ENCODE peak calls at places on chromosomes 2 and 18, in six cellular contexts. F is sigmoid colon, J is endothelial cell of umbilical vein, P is A549, L is spleen, M is right lobe of liver. O is an unnamed sample.
A peak's percentile ranks its signal among the peaks of the same experiment; 100 is the strongest.

GRCh38 chr2:185854910-185855309 is 116.3 kb downstream of the FSIP2 start:
- DNase-seq in F (no peak), J (no peak), P (no peak), L (no peak), M (no peak), O (no peak)

GRCh38 chr18:58176915-58177717 is 133.1 kb downstream of the NEDD4L start:
- DNase-seq in F (no peak), J (peak; percentile 92), P (no peak), L (no peak), M (no peak), O (peak; percentile 30)

GRCh38 chr2:177282787-177283533 is 18.4 kb upstream of the NFE2L2 start:
- DNase-seq in F (no peak), J (no peak), P (no peak), L (no peak), M (no peak), O (no peak)

GRCh38 chr18:74222710-74223497 is 68.9 kb downstream of the CYB5A start:
- DNase-seq in F (no peak), J (no peak), P (no peak), L (no peak), M (no peak), O (no peak)

GRCh38 chr2:75053484-75054112 is 95.2 kb downstream of the POLE4 start:
- DNase-seq in F (no peak), J (peak; percentile 10), P (peak; percentile 52), L (no peak), M (no peak), O (peak; percentile 26)

GRCh38 chr2:162560291-162560690 is 216.4 kb downstream of the GCA start:
- DNase-seq in F (no peak), J (no peak), P (no peak), L (no peak), M (no peak), O (no peak)

GRCh38 chr2:39845460-39846146 is 66.5 kb upstream of the THUMPD2 start:
- DNase-seq in F (no peak), J (no peak), P (no peak), L (no peak), M (no peak), O (peak; percentile 37)

GRCh38 chr2:123521868-123522267 is 503.2 kb upstream of the CNTNAP5 start:
- DNase-seq in F (no peak), J (no peak), P (no peak), L (no peak), M (no peak), O (no peak)

GRCh38 chr2:190469770-190470169 is 61.6 kb downstream of the MFSD6 start:
- DNase-seq in F (peak; percentile 81), J (peak; percentile 95), P (peak; percentile 40), L (no peak), M (no peak), O (no peak)

GRCh38 chr2:235303499-235304291 is 190.1 kb upstream of the AGAP1 start:
- DNase-seq in F (no peak), J (no peak), P (no peak), L (no peak), M (no peak), O (no peak)

GRCh38 chr2:134845719-134846118 is 7.3 kb downstream of the ACMSD start:
- DNase-seq in F (no peak), J (no peak), P (no peak), L (no peak), M (no peak), O (peak; percentile 58)

GRCh38 chr2:128605931-128606330 is 287.3 kb upstream of the HS6ST1 start:
- DNase-seq in F (peak; percentile 40), J (no peak), P (no peak), L (peak; percentile 41), M (no peak), O (no peak)

GRCh38 chr2:239326831-239327535 is 73.8 kb downstream of the HDAC4 start:
- DNase-seq in F (peak; percentile 68), J (no peak), P (no peak), L (no peak), M (no peak), O (peak; percentile 30)

GRCh38 chr18:45589559-45590041 is 25.7 kb upstream of the SLC14A2 start:
- DNase-seq in F (no peak), J (no peak), P (no peak), L (no peak), M (no peak), O (peak; percentile 9)

GRCh38 chr2:11498543-11499034 is 32.6 kb upstream of the E2F6 start:
- DNase-seq in F (peak; percentile 83), J (no peak), P (no peak), L (peak; percentile 85), M (peak; percentile 92), O (peak; percentile 41)

GRCh38 chr2:85908506-85908905 is 19.7 kb upstream of the ST3GAL5 start:
- DNase-seq in F (no peak), J (no peak), P (no peak), L (no peak), M (no peak), O (no peak)

GRCh38 chr2:175356901-175357300 is 175.4 kb upstream of the ATP5MC3 start:
- DNase-seq in F (no peak), J (no peak), P (no peak), L (no peak), M (no peak), O (no peak)

GRCh38 chr2:27705851-27706622 is 42.3 kb downstream of the SLC4A1AP start:
- DNase-seq in F (peak; percentile 75), J (peak; percentile 89), P (peak; percentile 86), L (no peak), M (peak; percentile 39), O (peak; percentile 76)

GRCh38 chr2:84906900-84907714 is 1.7 kb downstream of the TMSB10 start:
- DNase-seq in F (peak; percentile 83), J (peak; percentile 72), P (peak; percentile 93), L (peak; percentile 91), M (peak; percentile 56), O (peak; percentile 55)

GRCh38 chr2:62415019-62415431 is 91.0 kb downstream of the TMEM17 start:
- DNase-seq in F (no peak), J (no peak), P (no peak), L (no peak), M (no peak), O (no peak)

GRCh38 chr2:99748344-99748743 is 258.5 kb upstream of the REV1 start:
- DNase-seq in F (no peak), J (no peak), P (no peak), L (no peak), M (no peak), O (no peak)

GRCh38 chr2:173355132-173355865 is 627 bp downstream of the CDCA7 start:
- DNase-seq in F (no peak), J (peak; percentile 77), P (peak; percentile 49), L (peak; percentile 86), M (peak; percentile 33), O (peak; percentile 42)

GRCh38 chr2:62383843-62384242 is 122.2 kb downstream of the TMEM17 start:
- DNase-seq in F (no peak), J (peak; percentile 21), P (no peak), L (no peak), M (no peak), O (no peak)

GRCh38 chr2:231707625-231708049 is 688 bp upstream of the PTMA start:
- DNase-seq in F (no peak), J (peak; percentile 69), P (no peak), L (no peak), M (no peak), O (no peak)
- TF ChIP-seq POLR2A in F (peak; percentile 46), J (no peak), P (peak; percentile 30), L (peak; percentile 76), M (peak; percentile 83), O (peak; percentile 18)

DNA sequence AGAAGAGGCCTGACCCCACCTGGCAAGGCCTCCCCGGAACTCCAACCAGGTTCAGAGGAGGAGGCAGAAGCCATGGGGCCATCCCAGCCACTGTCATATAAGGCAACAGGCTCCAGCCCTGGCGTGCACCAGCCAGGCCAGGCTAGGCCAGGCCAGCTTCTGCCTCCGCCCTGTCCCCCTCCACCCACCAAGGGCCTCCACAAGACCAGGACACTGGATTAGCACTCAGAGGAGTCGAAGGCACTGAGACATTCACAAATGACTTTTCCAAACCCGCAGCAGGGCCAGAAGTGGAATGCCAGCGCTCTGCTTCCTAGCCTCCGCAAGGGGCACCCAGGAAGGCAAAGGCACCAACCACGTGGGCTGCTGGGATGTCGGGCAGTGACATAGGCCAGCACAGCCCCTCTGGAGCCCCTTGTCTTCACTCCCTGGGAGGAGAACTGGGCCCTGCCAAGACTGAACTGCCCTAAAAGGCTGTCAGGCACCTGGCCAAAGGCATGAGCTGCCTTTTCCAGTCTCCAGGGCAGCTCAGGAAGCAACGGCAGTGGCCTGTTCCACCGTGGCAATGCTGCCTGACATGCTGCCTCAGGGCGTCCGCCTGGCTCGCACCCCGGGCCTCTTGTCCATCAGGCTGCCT is 37.6 kb upstream of the SEMA4C start:
- DNase-seq in F (peak; percentile 97), J (peak; percentile 45), P (no peak), L (no peak), M (no peak), O (no peak)
- TF ChIP-seq POLR2A in F (peak; percentile 56), J (no peak), P (no peak), L (no peak), M (no peak), O (no peak)

GRCh38 chr2:41216978-41217377 is 765.1 kb upstream of the SLC8A1 start:
- DNase-seq in F (no peak), J (no peak), P (no peak), L (no peak), M (no peak), O (no peak)
- TF ChIP-seq POLR2A in F (no peak), J (no peak), P (no peak), L (no peak), M (no peak), O (no peak)

GRCh38 chr18:62714671-62715438 is 486 bp upstream of the PHLPP1 start:
- DNase-seq in F (peak; percentile 100), J (peak; percentile 100), P (peak; percentile 89), L (peak; percentile 99), M (peak; percentile 100), O (peak; percentile 90)

GRCh38 chr18:62715439-62715792 is at the start of gene PHLPP1:
- DNase-seq in F (no peak), J (no peak), P (no peak), L (no peak), M (no peak), O (no peak)

GRCh38 chr18:62717059-62717849 is 1.9 kb downstream of the PHLPP1 start:
- DNase-seq in F (no peak), J (peak; percentile 58), P (peak; percentile 4), L (no peak), M (no peak), O (peak; percentile 32)

GRCh38 chr18:62716679-62717058 is 1.3 kb downstream of the PHLPP1 start:
- DNase-seq in F (peak; percentile 73), J (peak; percentile 46), P (peak; percentile 18), L (peak; percentile 92), M (peak; percentile 75), O (peak; percentile 5)

DNA sequence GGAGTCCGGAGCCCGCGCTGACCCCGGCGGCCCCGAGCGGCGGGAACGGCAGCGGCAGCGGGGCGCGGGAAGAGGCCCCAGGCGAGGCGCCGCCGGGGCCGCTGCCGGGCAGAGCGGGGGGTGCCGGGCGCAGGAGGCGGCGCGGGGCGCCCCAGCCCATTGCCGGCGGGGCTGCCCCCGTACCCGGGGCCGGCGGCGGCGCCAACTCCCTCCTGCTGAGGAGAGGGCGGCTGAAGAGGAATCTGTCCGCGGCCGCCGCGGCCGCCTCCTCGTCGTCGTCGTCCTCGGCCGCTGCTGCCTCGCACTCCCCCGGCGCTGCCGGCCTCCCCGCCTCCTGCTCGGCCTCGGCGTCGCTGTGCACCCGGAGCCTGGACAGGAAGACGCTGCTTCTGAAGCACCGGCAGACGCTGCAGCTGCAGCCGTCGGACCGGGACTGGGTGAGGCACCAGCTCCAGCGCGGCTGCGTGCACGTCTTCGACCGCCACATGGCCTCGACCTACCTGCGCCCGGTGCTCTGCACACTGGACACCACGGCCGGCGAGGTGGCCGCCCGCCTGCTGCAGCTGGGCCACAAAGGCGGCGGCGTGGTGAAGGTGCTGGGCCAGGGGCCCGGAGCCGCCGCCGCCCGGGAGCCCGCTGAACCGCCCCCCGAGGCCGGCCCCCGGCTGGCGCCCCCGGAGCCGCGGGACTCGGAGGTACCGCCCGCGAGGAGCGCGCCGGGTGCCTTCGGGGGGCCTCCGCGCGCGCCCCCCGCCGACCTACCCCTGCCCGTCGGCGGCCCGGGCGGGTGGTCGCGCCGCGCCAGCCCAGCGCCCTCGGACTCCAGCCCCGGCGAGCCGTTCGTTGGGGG is 713 bp downstream of the PHLPP1 start:
- DNase-seq in F (peak; percentile 80), J (peak; percentile 62), P (peak; percentile 14), L (peak; percentile 95), M (peak; percentile 68), O (peak; percentile 30)
- TF ChIP-seq POLR2A in F (no peak), J (no peak), P (no peak), L (no peak), M (no peak), O (no peak)

O was measured in H54.